ENCODE peak calls at places on chromosomes 6 and 20, in five cellular contexts. Y is body of pancreas, G is IMR-90, C is pancreas, M is fibroblast of lung. Q is an unnamed sample.

GRCh38 chr6:5174756-5175155 is 86.0 kb downstream of the LYRM4 start:
- DNase-seq in G (no peak), C (no peak), Y (no peak), M (no peak), Q (no peak)

GRCh38 chr6:13873288-13874190 is 51.2 kb upstream of the RNF182 start:
- DNase-seq in Y (peak; percentile 73), C (peak; percentile 88), G (no peak), M (no peak), Q (no peak)

GRCh38 chr6:24455061-24455460 is 34.3 kb downstream of the GPLD1 start:
- DNase-seq in C (no peak), M (no peak), G (no peak), Y (no peak), Q (no peak)

GRCh38 chr6:136989591-136990578 is 54.9 kb downstream of the IL20RA start:
- DNase-seq in M (no peak), C (peak; percentile 70), G (no peak), Y (no peak), Q (no peak)

GRCh38 chr6:108556864-108557493 is 3.7 kb upstream of the FOXO3 start:
- DNase-seq in C (no peak), G (peak; percentile 94), Y (no peak), M (peak; percentile 85), Q (no peak)

GRCh38 chr20:41507851-41508250 is 110.3 kb downstream of the CHD6 start:
- DNase-seq in Y (no peak), G (no peak), C (no peak), M (no peak), Q (no peak)

GRCh38 chr6:139386404-139386803 is 12.0 kb upstream of the CITED2 start:
- DNase-seq in Y (no peak), G (no peak), C (no peak), M (no peak), Q (no peak)

GRCh38 chr6:149428606-149429005 is 28.5 kb downstream of the SUMO4 start:
- DNase-seq in G (no peak), Y (no peak), M (no peak), C (no peak), Q (no peak)

GRCh38 chr20:59351148-59352040 is 51.0 kb downstream of the EDN3 start:
- DNase-seq in Y (no peak), M (no peak), G (no peak), C (no peak), Q (peak; percentile 14)

GRCh38 chr6:85641522-85641915 is 1.2 kb downstream of the SYNCRIP start:
- DNase-seq in G (peak; percentile 25), C (no peak), M (no peak), Y (no peak), Q (no peak)

GRCh38 chr6:164855281-164855680 is 454.1 kb downstream of the C6orf118 start:
- DNase-seq in M (no peak), Y (no peak), C (no peak), G (no peak), Q (no peak)

GRCh38 chr20:43761396-43762340 is 34.9 kb upstream of the GTSF1L start:
- DNase-seq in G (no peak), Y (no peak), C (no peak), M (no peak), Q (no peak)

GRCh38 chr20:32528291-32528891 is 56.7 kb downstream of the NOL4L start:
- DNase-seq in M (no peak), G (no peak), C (peak; percentile 73), Y (peak; percentile 56), Q (no peak)

GRCh38 chr20:32386091-32386490 is 28.0 kb downstream of the ASXL1 start:
- DNase-seq in C (no peak), M (peak; percentile 5), G (no peak), Y (no peak), Q (no peak)

GRCh38 chr6:27809939-27810767 is 102.0 kb downstream of the OR2B2 start:
- DNase-seq in Y (peak; percentile 53), G (peak; percentile 98), C (peak; percentile 69), M (peak; percentile 99), Q (peak; percentile 98)

GRCh38 chr20:62141397-62142251 is 1.6 kb downstream of the PSMA7 start:
- DNase-seq in Y (no peak), C (no peak), G (peak; percentile 38), M (peak; percentile 46), Q (no peak)

GRCh38 chr6:6604015-6604414 is 15.5 kb downstream of the LY86 start:
- DNase-seq in Y (no peak), M (no peak), G (no peak), C (no peak), Q (no peak)

GRCh38 chr20:58714340-58714922 is 21.8 kb downstream of the NPEPL1 start:
- DNase-seq in M (no peak), G (no peak), Y (no peak), C (peak; percentile 53), Q (no peak)

GRCh38 chr6:149566372-149567193 is at the start of gene GINM1:
- DNase-seq in Y (peak; percentile 61), G (peak; percentile 15), C (peak; percentile 81), M (peak; percentile 30), Q (no peak)

GRCh38 chr6:169788809-169789145 is 37.4 kb downstream of the ERMARD start:
- DNase-seq in G (no peak), M (no peak), C (no peak), Y (no peak), Q (no peak)

GRCh38 chr6:169791721-169792131 is 40.3 kb downstream of the ERMARD start:
- DNase-seq in G (no peak), Y (no peak), C (no peak), M (no peak), Q (no peak)

GRCh38 chr6:169789944-169790927 is 38.8 kb downstream of the ERMARD start:
- DNase-seq in C (peak; percentile 88), Y (peak; percentile 71), M (peak; percentile 63), G (peak; percentile 59), Q (peak; percentile 17)

GRCh38 chr6:169787797-169788196 is 36.4 kb downstream of the ERMARD start:
- DNase-seq in G (no peak), Y (no peak), M (no peak), C (no peak), Q (no peak)

DNA sequence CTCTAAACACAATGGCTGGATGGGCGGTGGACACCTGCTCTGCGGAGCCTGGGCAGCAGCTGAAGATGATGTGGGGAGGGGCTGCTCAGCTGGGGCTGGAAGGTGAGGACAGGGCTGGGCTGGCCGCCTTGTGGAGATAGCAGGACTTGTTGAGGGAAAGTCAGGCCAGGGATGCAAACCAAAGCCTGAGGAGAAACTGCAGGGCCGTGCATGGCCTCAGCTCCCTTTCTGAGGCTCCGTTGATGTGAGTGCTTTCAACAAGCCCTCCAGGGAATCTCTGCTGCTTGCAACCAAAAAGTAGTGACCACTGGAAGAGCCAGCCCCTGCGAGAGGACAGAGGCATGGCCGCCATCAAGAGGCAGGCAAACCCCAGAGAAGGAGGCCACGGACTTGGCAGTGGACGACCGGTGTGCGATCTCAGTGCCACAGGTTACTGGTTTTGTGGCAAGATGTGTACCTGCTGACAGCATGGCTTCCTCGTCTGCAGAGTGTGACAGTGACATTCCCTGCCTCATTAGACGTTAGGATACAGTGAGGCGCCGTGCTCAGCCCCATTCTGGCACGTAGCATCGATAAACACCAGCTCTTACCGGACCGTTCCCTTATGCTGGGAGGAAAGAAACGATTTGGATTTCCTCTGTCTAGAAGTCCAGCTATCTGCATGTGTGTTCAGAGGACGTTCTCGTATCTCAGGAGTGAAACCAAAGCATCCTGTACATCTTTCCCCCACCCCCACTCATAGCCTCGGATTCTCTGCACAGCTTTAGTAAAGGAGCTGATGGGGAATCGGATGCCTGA is 37.9 kb downstream of the ERMARD start:
- DNase-seq in G (no peak), Y (no peak), C (no peak), M (no peak), Q (no peak)
- TF ChIP-seq CTCF in G (no peak), Y (no peak), C (no peak), M (no peak), Q (no peak)

DNA sequence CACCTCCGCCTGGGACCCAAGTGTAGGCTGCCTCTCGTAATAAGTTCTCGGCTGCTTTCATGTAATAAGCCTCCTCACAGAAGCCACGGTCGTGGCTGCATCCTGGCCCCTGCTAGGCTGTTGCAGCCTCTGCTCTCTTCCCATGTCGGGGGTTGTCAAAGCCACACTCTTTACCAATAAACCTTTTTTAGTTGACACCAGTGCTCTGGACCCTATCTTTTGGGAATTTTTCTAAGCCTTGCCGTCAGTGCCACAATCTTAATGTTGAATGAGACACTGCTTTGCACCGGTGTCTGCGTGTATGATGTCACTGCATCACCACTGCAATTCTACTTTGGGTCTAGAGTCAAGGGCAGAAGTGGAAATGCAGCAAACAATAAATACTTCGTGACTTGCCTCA is 57.7 kb upstream of the CCN6 start:
- DNase-seq in G (no peak), Y (no peak), M (no peak), C (no peak), Q (no peak)
- H3K4me3 ChIP-seq in G (no peak overlapping the region), Y (no peak overlapping the region), M (no peak overlapping the region), C (no peak overlapping the region), Q (no peak overlapping the region)

DNA sequence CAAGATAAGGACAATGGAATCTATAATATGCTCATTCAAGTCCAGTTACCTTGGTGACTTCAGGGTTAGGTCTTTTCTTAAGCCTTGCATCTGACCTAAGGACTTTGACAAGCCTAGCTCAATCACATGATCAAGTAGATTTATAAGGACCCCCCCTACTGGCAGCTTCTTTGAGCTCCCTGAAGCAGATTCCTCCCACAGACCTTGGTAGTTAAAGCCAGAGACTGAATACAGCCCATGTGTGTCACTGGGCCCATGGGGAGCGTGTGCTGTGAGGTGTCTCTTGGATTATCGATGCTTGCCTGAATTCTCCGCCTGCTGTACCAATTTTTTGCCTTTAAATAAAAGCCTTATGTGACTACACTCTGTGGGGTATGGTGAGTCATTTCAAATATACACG is 372.7 kb upstream of the RGS17 start:
- DNase-seq in C (no peak), Y (no peak), G (no peak), M (no peak), Q (no peak)
- TF ChIP-seq CTCF in C (no peak), Y (no peak), G (no peak), M (no peak), Q (no peak)

GRCh38 chr6:155216312-155217028 is 47.3 kb upstream of the CLDN20 start:
- DNase-seq in M (no peak), C (no peak), G (no peak), Y (no peak), Q (no peak)

GRCh38 chr6:155221086-155221485 is 42.7 kb upstream of the CLDN20 start:
- DNase-seq in C (no peak), M (no peak), G (no peak), Y (no peak), Q (no peak)

GRCh38 chr6:155215906-155216305 is 47.9 kb upstream of the CLDN20 start:
- DNase-seq in G (no peak), C (no peak), Y (no peak), M (no peak), Q (no peak)

GRCh38 chr6:155219858-155220301 is 43.9 kb upstream of the CLDN20 start:
- DNase-seq in G (no peak), Y (no peak), M (no peak), C (no peak), Q (no peak)

GRCh38 chr6:155219299-155219698 is 44.5 kb upstream of the CLDN20 start:
- DNase-seq in C (no peak), M (no peak), Y (no peak), G (no peak), Q (no peak)
- H3K4me3 ChIP-seq in C (no peak overlapping the region), M (no peak overlapping the region), Y (no peak overlapping the region), G (no peak overlapping the region), Q (no peak overlapping the region)

DNA sequence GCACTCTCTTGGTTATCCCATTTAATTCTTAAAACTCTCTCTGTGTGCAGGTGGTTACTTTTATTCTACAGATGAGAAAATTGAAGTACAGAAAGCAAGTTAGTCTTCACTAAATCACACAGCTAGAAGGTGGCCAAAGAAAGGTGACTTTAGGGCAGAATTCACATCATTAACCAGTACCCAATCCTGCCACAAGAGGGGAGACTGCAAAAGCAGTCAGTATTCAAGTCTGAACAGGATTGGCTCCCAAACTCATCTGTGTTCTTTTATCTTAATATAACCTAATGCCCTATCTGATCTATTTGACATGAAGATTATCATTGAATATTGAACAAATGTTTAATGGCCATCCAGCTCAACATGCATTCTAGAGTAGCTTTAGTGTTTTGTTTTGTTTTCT is 225.3 kb upstream of the FAM83B start:
- DNase-seq in G (no peak), M (no peak), Y (no peak), C (no peak), Q (no peak)
- TF ChIP-seq CTCF in G (peak; percentile 35), M (no peak), Y (no peak), C (peak; percentile 13), Q (peak; percentile 13)

Q was measured in HFF-Myc.